ENCODE peak calls at places on chromosomes 16 and 17, in four cellular contexts. G, M, H and F are unnamed samples.

GRCh38 chr17:7471729-7472128 is 7.7 kb downstream of the ZBTB4 start:
- DNase-seq in G (no peak), H (no peak), M (no peak), F (no peak)

GRCh38 chr16:51971184-51971583 is 575.8 kb downstream of the TOX3 start:
- DNase-seq in G (peak; percentile 38), H (no peak), M (peak; percentile 55), F (peak; percentile 72)

GRCh38 chr17:7654832-7655540 is 4.3 kb downstream of the ATP1B2 start:
- DNase-seq in M (no peak), H (no peak), G (no peak), F (no peak)

GRCh38 chr17:80588687-80589086 is 44.0 kb downstream of the RPTOR start:
- DNase-seq in H (no peak), M (no peak), G (no peak), F (no peak)

GRCh38 chr17:4256952-4257351 is 6.8 kb downstream of the ANKFY1 start:
- DNase-seq in G (no peak), M (no peak), H (peak; percentile 28), F (no peak)

GRCh38 chr16:12340151-12340733 is 363.7 kb downstream of the SNX29 start:
- DNase-seq in H (peak; percentile 60), M (peak; percentile 64), G (no peak), F (no peak)

GRCh38 chr17:48639982-48640857 is 14.1 kb upstream of the HOXB9 start:
- DNase-seq in G (no peak), H (no peak), M (no peak), F (no peak)

GRCh38 chr16:75494696-75495601 is at the start of gene CHST6:
- DNase-seq in H (no peak), G (peak; percentile 59), M (peak; percentile 84), F (no peak)

GRCh38 chr16:27321013-27321960 is 7.5 kb downstream of the IL4R start:
- DNase-seq in G (peak; percentile 7), M (no peak), H (peak; percentile 77), F (no peak)

GRCh38 chr16:11682655-11683096 is 14.4 kb downstream of the SNN start:
- DNase-seq in M (no peak), H (no peak), G (no peak), F (peak; percentile 74)

GRCh38 chr16:79751785-79752184 is 151.2 kb upstream of the MAF start:
- DNase-seq in H (no peak), G (peak; percentile 33), M (no peak), F (no peak)

GRCh38 chr17:78933959-78934568 is 8.9 kb upstream of the TIMP2 start:
- DNase-seq in M (peak; percentile 89), G (peak; percentile 99), H (peak; percentile 95), F (peak; percentile 100)

GRCh38 chr16:89320717-89321501 is 103.4 kb downstream of the ZNF778 start:
- DNase-seq in M (peak; percentile 67), H (peak; percentile 63), G (peak; percentile 71), F (peak; percentile 79)

GRCh38 chr16:80788016-80788415 is 16.4 kb downstream of the CDYL2 start:
- DNase-seq in M (no peak), G (no peak), H (no peak), F (no peak)

GRCh38 chr17:596287-596686 is 118.4 kb downstream of the VPS53 start:
- DNase-seq in H (no peak), G (peak; percentile 49), M (no peak), F (no peak)

GRCh38 chr17:80187090-80187489 is 17.3 kb downstream of the CARD14 start:
- DNase-seq in H (peak; percentile 71), M (no peak), G (peak; percentile 85), F (no peak)

GRCh38 chr16:88855736-88856121 is 1.0 kb downstream of the GALNS start:
- DNase-seq in G (no peak), H (no peak), M (no peak), F (no peak)

GRCh38 chr16:60203525-60204124 is 1469.5 kb upstream of the GOT2 start:
- DNase-seq in M (peak; percentile 26), G (no peak), H (no peak), F (peak; percentile 26)

GRCh38 chr17:43515641-43516040 is 30.5 kb downstream of the ETV4 start:
- DNase-seq in M (no peak), H (no peak), G (no peak), F (peak; percentile 29)

GRCh38 chr16:50102046-50102756 is 36.4 kb downstream of the HEATR3 start:
- DNase-seq in H (no peak), G (no peak), M (no peak), F (no peak)

GRCh38 chr16:87823146-87823929 is 46.0 kb downstream of the SLC7A5 start:
- DNase-seq in G (no peak), M (peak; percentile 52), H (no peak), F (no peak)

GRCh38 chr16:65909310-65910050 is 457.0 kb upstream of the CDH5 start:
- DNase-seq in M (no peak), H (no peak), G (no peak), F (no peak)

GRCh38 chr16:53899471-53899870 is 195.5 kb downstream of the FTO start:
- DNase-seq in M (no peak), H (no peak), G (no peak), F (no peak)

GRCh38 chr17:77459018-77459755 is 318.4 kb downstream of the SEC14L1 start:
- DNase-seq in G (no peak), M (no peak), H (no peak), F (no peak)

GRCh38 chr16:69711115-69711740 is 15.1 kb downstream of the NQO1 start:
- DNase-seq in G (peak; percentile 50), H (peak; percentile 76), M (no peak), F (no peak)

GRCh38 chr16:74896389-74897370 is 88.2 kb downstream of the WDR59 start:
- DNase-seq in G (peak; percentile 64), H (peak; percentile 76), M (no peak), F (no peak)

GRCh38 chr17:30093463-30094147 is 23.0 kb upstream of the NSRP1 start:
- DNase-seq in M (peak; percentile 79), H (peak; percentile 75), G (peak; percentile 26), F (peak; percentile 92)

GRCh38 chr16:9428355-9429005 is 337.0 kb downstream of the HAPSTR1 start:
- DNase-seq in M (no peak), H (no peak), G (no peak), F (no peak)

GRCh38 chr17:67290994-67291362 is 46.0 kb upstream of the HELZ start:
- DNase-seq in G (no peak), H (no peak), M (no peak), F (peak; percentile 81)

GRCh38 chr17:67285360-67285759 is 40.4 kb upstream of the HELZ start:
- DNase-seq in G (no peak), H (peak; percentile 63), M (no peak), F (no peak)

GRCh38 chr17:67293251-67294203 is 48.5 kb upstream of the HELZ start:
- DNase-seq in G (peak; percentile 72), H (peak; percentile 54), M (peak; percentile 75), F (peak; percentile 89)

GRCh38 chr17:67290244-67290993 is 45.4 kb upstream of the HELZ start:
- DNase-seq in M (no peak), G (no peak), H (no peak), F (no peak)

DNA sequence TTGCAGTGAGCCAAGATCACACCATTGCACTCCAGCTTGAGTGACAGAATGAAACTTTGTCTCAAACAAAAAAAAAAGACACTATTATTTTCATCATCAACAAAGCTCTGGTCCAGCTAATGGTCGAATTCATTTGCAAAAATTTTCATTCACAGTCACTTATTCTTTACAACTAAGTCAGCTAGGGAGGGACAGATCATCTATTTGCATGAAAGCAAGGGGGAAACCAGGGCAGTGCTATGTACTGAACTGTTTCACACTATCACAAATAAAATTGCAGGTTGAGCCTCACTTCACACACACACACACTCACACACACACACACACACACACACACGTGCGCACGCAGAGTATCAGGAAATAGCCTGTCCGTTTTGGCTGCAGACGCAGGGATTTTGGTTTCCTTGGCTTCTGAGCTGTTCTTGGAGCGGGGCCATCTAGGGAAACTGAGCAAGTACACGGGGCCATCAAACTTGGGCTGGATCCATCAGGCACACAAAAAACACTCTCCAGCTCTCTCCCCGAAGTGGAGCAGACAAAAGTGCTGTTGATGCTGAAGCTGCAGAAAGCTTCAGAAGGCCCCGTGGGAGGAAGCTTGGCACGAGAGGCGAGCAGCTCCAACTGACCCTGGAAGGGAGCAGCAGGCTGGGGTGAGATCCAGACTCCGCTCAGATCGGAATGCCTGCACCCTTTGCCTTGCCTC is 44.3 kb upstream of the HELZ start:
- DNase-seq in M (no peak), G (peak; percentile 85), H (no peak), F (peak; percentile 60)
- H3K4me3 ChIP-seq in M (no peak overlapping the region), G (no peak overlapping the region), H (no peak overlapping the region), F (peak overlapping the region; percentile 41)

DNA sequence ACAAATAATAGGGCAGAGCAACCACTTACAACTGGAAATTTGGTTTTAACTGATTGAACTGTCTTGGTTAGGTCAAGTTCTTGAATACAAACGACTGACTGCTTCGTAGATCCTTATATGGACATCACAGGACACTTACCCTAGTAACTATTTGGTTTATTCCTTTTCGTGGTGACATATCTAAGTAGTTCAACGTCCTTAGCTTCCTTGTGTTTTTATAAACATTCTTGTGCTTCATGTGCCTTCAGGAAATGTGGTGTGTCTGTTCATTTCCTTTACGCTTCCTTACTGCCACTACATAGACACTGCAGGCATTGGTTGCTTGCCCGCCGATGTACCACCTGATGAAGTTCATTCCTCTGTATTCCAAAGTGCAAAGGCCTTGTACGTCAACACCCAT is 59.3 kb downstream of the USP10 start:
- DNase-seq in G (no peak), M (no peak), H (no peak), F (no peak)
- H3K27ac ChIP-seq in G (no peak overlapping the region), M (no peak overlapping the region), H (no peak overlapping the region), F (no peak overlapping the region)

DNA sequence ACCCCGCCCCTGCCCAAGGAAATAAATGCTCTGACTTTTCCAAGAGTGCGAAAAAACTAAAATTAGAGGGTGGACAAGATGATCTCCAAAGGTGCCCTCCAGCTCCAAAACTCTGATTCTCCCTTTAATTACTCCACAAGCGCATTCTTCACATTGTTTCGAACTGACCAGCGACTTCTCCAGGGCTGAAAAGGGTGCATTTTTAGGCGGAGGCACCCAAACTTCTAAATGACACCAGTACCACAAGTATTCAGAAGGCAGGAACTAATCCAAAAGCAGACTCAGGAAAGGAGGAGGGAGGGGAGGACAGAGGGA is 750 bp downstream of the ZFHX3 start:
- DNase-seq in H (no peak), M (no peak), G (no peak), F (no peak)
- H3K4me3 ChIP-seq in H (peak overlapping the region; percentile 88), M (peak overlapping the region; percentile 62), G (peak overlapping the region; percentile 89), F (peak overlapping the region; percentile 89)

DNA sequence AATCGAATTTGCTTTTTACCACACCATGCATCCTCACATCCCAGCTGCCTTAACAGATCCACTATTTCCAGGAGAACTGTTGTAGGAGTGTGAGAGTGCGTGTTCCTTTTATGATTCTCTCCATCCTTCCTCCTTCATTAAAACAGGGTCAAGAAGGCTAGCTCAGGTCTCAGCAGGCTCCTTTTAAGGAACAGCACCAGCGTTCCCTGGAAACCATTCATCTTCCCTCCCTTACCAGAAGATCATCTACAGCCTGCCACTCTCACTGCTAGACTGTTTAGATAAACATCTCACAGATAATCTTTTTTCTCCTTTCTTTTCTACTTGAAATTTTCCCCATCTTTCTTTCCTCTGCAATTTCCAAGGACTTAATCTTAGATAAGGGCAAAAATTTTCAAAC is 1531.9 kb upstream of the CDH8 start:
- DNase-seq in M (peak; percentile 52), G (no peak), H (no peak), F (no peak)
- H3K27ac ChIP-seq in M (peak overlapping the region; percentile 50), G (no peak overlapping the region), H (no peak overlapping the region), F (no peak overlapping the region)